ENCODE peak calls at places on chromosomes 6 and 20, in eight cellular contexts. W, J, X, K, O, L, R and A are unnamed samples.
A peak's percentile ranks its signal among the peaks of the same experiment; 100 is the strongest.

GRCh38 chr6:1636971-1637871 is 27.5 kb downstream of the FOXC1 start:
- DNase-seq in K (no peak), L (no peak), O (peak; percentile 30), J (peak; percentile 84), W (no peak), X (no peak), R (peak; percentile 60), A (no peak)

GRCh38 chr6:341914-342831 is 49.4 kb upstream of the IRF4 start:
- DNase-seq in W (no peak), L (no peak), J (no peak), K (no peak), X (no peak), R (no peak), O (no peak), A (no peak)

GRCh38 chr6:134002821-134003220 is 49.6 kb downstream of the SLC2A12 start:
- DNase-seq in R (peak; percentile 37), W (no peak), X (no peak), O (peak; percentile 31), K (no peak), L (no peak), J (peak; percentile 66), A (peak; percentile 50)

GRCh38 chr6:15501806-15502450 is 160.9 kb downstream of the DTNBP1 start:
- DNase-seq in W (no peak), J (no peak), X (no peak), R (peak; percentile 81), O (peak; percentile 50), L (no peak), K (no peak), A (peak; percentile 76)

GRCh38 chr20:52852695-52853094 is 119.5 kb upstream of the TSHZ2 start:
- DNase-seq in R (no peak), X (no peak), K (no peak), W (no peak), J (no peak), O (no peak), L (no peak), A (no peak)

GRCh38 chr6:133817460-133818047 is 71.4 kb upstream of the TCF21 start:
- DNase-seq in X (peak; percentile 41), K (no peak), L (no peak), J (no peak), W (peak; percentile 58), R (no peak), O (no peak), A (no peak)

GRCh38 chr6:168188974-168189678 is 110.1 kb upstream of the FRMD1 start:
- DNase-seq in X (no peak), R (no peak), O (no peak), W (no peak), J (no peak), L (no peak), K (no peak), A (no peak)

GRCh38 chr6:19333936-19334335 is 503.2 kb upstream of the ID4 start:
- DNase-seq in K (no peak), O (peak; percentile 40), R (no peak), W (no peak), X (no peak), L (no peak), J (peak; percentile 64), A (peak; percentile 45)

GRCh38 chr6:118650500-118651281 is 700 bp downstream of the CEP85L start:
- DNase-seq in R (peak; percentile 48), J (peak; percentile 48), W (peak; percentile 59), X (peak; percentile 37), O (peak; percentile 48), L (no peak), K (peak; percentile 30), A (peak; percentile 50)

GRCh38 chr6:129140571-129140970 is 257.6 kb downstream of the LAMA2 start:
- DNase-seq in O (no peak), R (peak; percentile 50), L (no peak), X (no peak), K (no peak), J (no peak), W (no peak), A (peak; percentile 80)

GRCh38 chr6:101912266-101912665 is 518.8 kb downstream of the GRIK2 start:
- DNase-seq in O (no peak), K (no peak), R (no peak), L (no peak), J (no peak), W (peak; percentile 37), X (no peak), A (no peak)

GRCh38 chr20:38129248-38129865 is 35.7 kb downstream of the TGM2 start:
- DNase-seq in X (no peak), R (no peak), O (no peak), W (no peak), K (no peak), L (no peak), J (no peak), A (no peak)

GRCh38 chr6:124055986-124056385 is 252.3 kb downstream of the NKAIN2 start:
- DNase-seq in X (no peak), K (no peak), R (no peak), W (no peak), L (no peak), O (no peak), J (no peak), A (no peak)

GRCh38 chr20:31602430-31602778 is 2.7 kb upstream of the ID1 start:
- DNase-seq in K (no peak), W (no peak), L (no peak), X (no peak), J (no peak), O (no peak), R (no peak), A (no peak)

GRCh38 chr6:86937219-86938079 is at the start of gene HTR1E:
- DNase-seq in L (no peak), O (peak; percentile 28), K (peak; percentile 19), W (no peak), X (peak; percentile 64), J (peak; percentile 23), R (peak; percentile 2), A (peak; percentile 44)